ENCODE peak calls at places on chromosomes 6 and 20, in seven cellular contexts. J is stimulated activated CD8-positive, alpha-beta memory T cell treated with anti-CD3 and anti-CD28 coated beads, Interleukin-4, amount 100 ng/mL, for 1 hour; G is NT2/D1; M is anterior cingulate cortex; Y is amygdala; F is non-pigmented ciliary epithelial cell; B is fibroblast of lung. K is an unnamed sample.

GRCh38 chr6:113308266-113308665 is 548.9 kb upstream of the MARCKS start:
- DNase-seq in G (no peak), B (no peak), M (no peak), F (no peak), Y (no peak), J (no peak), K (no peak)

GRCh38 chr6:107060704-107061103 is 32.7 kb downstream of the MTRES1 start:
- DNase-seq in Y (no peak), J (no peak), B (no peak), F (no peak), M (no peak), G (no peak), K (no peak)

GRCh38 chr6:88545991-88546390 is 379.8 kb upstream of the CNR1 start:
- DNase-seq in F (no peak), G (no peak), B (no peak), M (no peak), J (no peak), Y (no peak), K (no peak)

GRCh38 chr6:166999845-167000253 is 652 bp downstream of the CEP43 start:
- DNase-seq in M (no peak), F (no peak), G (no peak), Y (no peak), B (peak; percentile 5), J (no peak), K (no peak)

GRCh38 chr6:120405947-120406346 is 928.3 kb downstream of the TBC1D32 start:
- DNase-seq in M (no peak), Y (no peak), G (peak; percentile 38), J (no peak), F (no peak), B (no peak), K (no peak)

GRCh38 chr6:107668826-107669474 is 155.2 kb downstream of the SCML4 start:
- DNase-seq in J (no peak), G (no peak), B (no peak), F (no peak), M (no peak), Y (no peak), K (no peak)

GRCh38 chr20:24700166-24700860 is 230.9 kb downstream of the SYNDIG1 start:
- DNase-seq in B (no peak), G (no peak), F (no peak), Y (no peak), M (no peak), J (no peak), K (no peak)

GRCh38 chr20:62197801-62198200 is 15.0 kb downstream of the MTG2 start:
- DNase-seq in F (no peak), M (no peak), B (no peak), J (no peak), Y (no peak), G (no peak), K (no peak)

GRCh38 chr6:142737368-142738060 is 207.5 kb downstream of the HIVEP2 start:
- DNase-seq in B (no peak), Y (no peak), F (no peak), G (no peak), M (no peak), J (no peak), K (no peak)

GRCh38 chr6:81465859-81466258 is 286.6 kb downstream of the TENT5A start:
- DNase-seq in J (no peak), M (no peak), F (peak; percentile 5), B (peak; percentile 16), G (peak; percentile 6), Y (no peak), K (peak; percentile 1)

GRCh38 chr6:121668259-121668658 is 232.8 kb downstream of the GJA1 start:
- DNase-seq in F (peak; percentile 37), M (no peak), J (no peak), G (no peak), Y (no peak), B (peak; percentile 38), K (no peak)

GRCh38 chr6:25958700-25959162 is 3.9 kb upstream of the TRIM38 start:
- DNase-seq in F (no peak), M (no peak), B (no peak), Y (no peak), G (no peak), J (no peak), K (no peak)

GRCh38 chr6:14381225-14381887 is 263.8 kb downstream of the CD83 start:
- DNase-seq in F (no peak), B (no peak), J (no peak), G (no peak), Y (no peak), M (no peak), K (peak; percentile 65)

GRCh38 chr6:165059032-165059431 is 250.4 kb downstream of the C6orf118 start:
- DNase-seq in Y (no peak), B (peak; percentile 52), G (no peak), M (no peak), F (no peak), J (no peak), K (no peak)

GRCh38 chr20:45945678-45946148 is 11.2 kb downstream of the PCIF1 start:
- DNase-seq in B (peak; percentile 50), F (no peak), Y (no peak), G (no peak), M (no peak), J (no peak), K (no peak)

GRCh38 chr6:74946961-74947360 is 258.9 kb downstream of the COL12A1 start:
- DNase-seq in F (no peak), Y (no peak), B (peak; percentile 77), M (no peak), J (no peak), G (no peak), K (no peak)

GRCh38 chr6:5201271-5201670 is 59.5 kb downstream of the LYRM4 start:
- DNase-seq in Y (no peak), G (no peak), M (no peak), F (no peak), B (peak; percentile 41), J (no peak), K (no peak)

GRCh38 chr6:134245041-134245440 is 72.9 kb downstream of the SGK1 start:
- DNase-seq in Y (no peak), G (no peak), B (peak; percentile 84), M (no peak), F (no peak), J (no peak), K (no peak)